ENCODE peak calls at places on chromosomes 3 and 15, in five cellular contexts. One of them, this sample, is unnamed.

GRCh38 chr3:59131016-59131771 is 81.4 kb upstream of the CFAP20DC start:
- DNase-seq in CD8-positive, alpha-beta memory T cell: no peak
- DNase-seq in CD8-positive, alpha-beta T cell: no peak
- DNase-seq in tibial artery: no peak
- DNase-seq in hypothalamus: no peak
- DNase-seq in this sample: no peak

GRCh38 chr3:195802261-195802701 is 9.4 kb downstream of the MUC4 start:
- DNase-seq in CD8-positive, alpha-beta memory T cell: no peak
- DNase-seq in CD8-positive, alpha-beta T cell: no peak
- DNase-seq in tibial artery: no peak
- DNase-seq in hypothalamus: no peak
- DNase-seq in this sample: no peak

GRCh38 chr3:183551930-183552329 is 3.6 kb downstream of the KLHL6 start:
- DNase-seq in CD8-positive, alpha-beta memory T cell: no peak
- DNase-seq in CD8-positive, alpha-beta T cell: no peak
- DNase-seq in tibial artery: no peak
- DNase-seq in hypothalamus: no peak
- DNase-seq in this sample: no peak

GRCh38 chr15:64774556-64775523 is 549 bp downstream of the RBPMS2 start:
- DNase-seq in CD8-positive, alpha-beta memory T cell: no peak
- DNase-seq in CD8-positive, alpha-beta T cell: no peak
- DNase-seq in tibial artery: no peak
- DNase-seq in hypothalamus: no peak
- DNase-seq in this sample: no peak

GRCh38 chr3:48301814-48302194 is 31.7 kb downstream of the SPINK8 start:
- DNase-seq in CD8-positive, alpha-beta memory T cell: no peak
- DNase-seq in CD8-positive, alpha-beta T cell: no peak
- DNase-seq in tibial artery: peak; percentile 33
- DNase-seq in hypothalamus: no peak
- DNase-seq in this sample: no peak

GRCh38 chr3:111691293-111691909 is 96.3 kb upstream of the ZBED2 start:
- DNase-seq in CD8-positive, alpha-beta memory T cell: no peak
- DNase-seq in CD8-positive, alpha-beta T cell: no peak
- DNase-seq in tibial artery: no peak
- DNase-seq in hypothalamus: no peak
- DNase-seq in this sample: no peak

GRCh38 chr3:171306631-171307030 is 153.6 kb downstream of the TNIK start:
- DNase-seq in CD8-positive, alpha-beta memory T cell: no peak
- DNase-seq in CD8-positive, alpha-beta T cell: no peak
- DNase-seq in tibial artery: peak; percentile 69
- DNase-seq in hypothalamus: peak; percentile 61
- DNase-seq in this sample: no peak

GRCh38 chr3:141235661-141236171 is 4.1 kb downstream of the PXYLP1 start:
- DNase-seq in CD8-positive, alpha-beta memory T cell: no peak
- DNase-seq in CD8-positive, alpha-beta T cell: no peak
- DNase-seq in tibial artery: no peak
- DNase-seq in hypothalamus: no peak
- DNase-seq in this sample: no peak

GRCh38 chr15:64690578-64691296 is 84.7 kb downstream of the RBPMS2 start:
- DNase-seq in CD8-positive, alpha-beta memory T cell: no peak
- DNase-seq in CD8-positive, alpha-beta T cell: no peak
- DNase-seq in tibial artery: no peak
- DNase-seq in hypothalamus: no peak
- DNase-seq in this sample: no peak

GRCh38 chr3:51888463-51889105 is 13.2 kb upstream of the IQCF5 start:
- DNase-seq in CD8-positive, alpha-beta memory T cell: no peak
- DNase-seq in CD8-positive, alpha-beta T cell: no peak
- DNase-seq in tibial artery: no peak
- DNase-seq in hypothalamus: no peak
- DNase-seq in this sample: no peak

GRCh38 chr3:67109651-67110204 is 111.6 kb downstream of the KBTBD8 start:
- DNase-seq in CD8-positive, alpha-beta memory T cell: no peak
- DNase-seq in CD8-positive, alpha-beta T cell: no peak
- DNase-seq in tibial artery: no peak
- DNase-seq in hypothalamus: peak; percentile 0
- DNase-seq in this sample: peak; percentile 55

GRCh38 chr15:63502137-63502801 is 2.1 kb upstream of the USP3 start:
- DNase-seq in CD8-positive, alpha-beta memory T cell: no peak
- DNase-seq in CD8-positive, alpha-beta T cell: no peak
- DNase-seq in tibial artery: no peak
- DNase-seq in hypothalamus: no peak
- DNase-seq in this sample: no peak

GRCh38 chr3:167872941-167873340 is 137.4 kb downstream of the SERPINI1 start:
- DNase-seq in CD8-positive, alpha-beta memory T cell: no peak
- DNase-seq in CD8-positive, alpha-beta T cell: no peak
- DNase-seq in tibial artery: no peak
- DNase-seq in hypothalamus: no peak
- DNase-seq in this sample: no peak

GRCh38 chr3:67848299-67848698 is 193.9 kb upstream of the SUCLG2 start:
- DNase-seq in CD8-positive, alpha-beta memory T cell: no peak
- DNase-seq in CD8-positive, alpha-beta T cell: no peak
- DNase-seq in tibial artery: no peak
- DNase-seq in hypothalamus: no peak
- DNase-seq in this sample: no peak

GRCh38 chr15:68553994-68554715 is 24.6 kb upstream of the CORO2B start:
- DNase-seq in CD8-positive, alpha-beta memory T cell: peak; percentile 42
- DNase-seq in CD8-positive, alpha-beta T cell: no peak
- DNase-seq in tibial artery: peak; percentile 69
- DNase-seq in hypothalamus: peak; percentile 76
- DNase-seq in this sample: no peak

GRCh38 chr3:98655666-98656065 is 62.3 kb upstream of the CPOX start:
- DNase-seq in CD8-positive, alpha-beta memory T cell: no peak
- DNase-seq in CD8-positive, alpha-beta T cell: no peak
- DNase-seq in tibial artery: no peak
- DNase-seq in hypothalamus: no peak
- DNase-seq in this sample: no peak

GRCh38 chr3:54936561-54936960 is 8.7 kb upstream of the LRTM1 start:
- DNase-seq in CD8-positive, alpha-beta memory T cell: no peak
- DNase-seq in CD8-positive, alpha-beta T cell: no peak
- DNase-seq in tibial artery: no peak
- DNase-seq in hypothalamus: no peak
- DNase-seq in this sample: no peak

GRCh38 chr15:88637841-88638625 is 783 bp upstream of the ISG20 start:
- DNase-seq in CD8-positive, alpha-beta memory T cell: no peak
- DNase-seq in CD8-positive, alpha-beta T cell: no peak
- DNase-seq in tibial artery: no peak
- DNase-seq in hypothalamus: no peak
- DNase-seq in this sample: no peak

GRCh38 chr15:71124937-71125755 is 9.9 kb downstream of the THSD4 start:
- DNase-seq in CD8-positive, alpha-beta memory T cell: no peak
- DNase-seq in CD8-positive, alpha-beta T cell: no peak
- DNase-seq in tibial artery: no peak
- DNase-seq in hypothalamus: no peak
- DNase-seq in this sample: no peak

GRCh38 chr3:30286007-30286669 is 320.3 kb upstream of the TGFBR2 start:
- DNase-seq in CD8-positive, alpha-beta memory T cell: no peak
- DNase-seq in CD8-positive, alpha-beta T cell: no peak
- DNase-seq in tibial artery: peak; percentile 85
- DNase-seq in hypothalamus: peak; percentile 2
- DNase-seq in this sample: no peak

GRCh38 chr3:111547645-111548044 is 5.6 kb downstream of the CD96 start:
- DNase-seq in CD8-positive, alpha-beta memory T cell: no peak
- DNase-seq in CD8-positive, alpha-beta T cell: no peak
- DNase-seq in tibial artery: no peak
- DNase-seq in hypothalamus: no peak
- DNase-seq in this sample: no peak

GRCh38 chr3:109018828-109019227 is 65.1 kb upstream of the GUCA1C start:
- DNase-seq in CD8-positive, alpha-beta memory T cell: no peak
- DNase-seq in CD8-positive, alpha-beta T cell: no peak
- DNase-seq in tibial artery: no peak
- DNase-seq in hypothalamus: no peak
- DNase-seq in this sample: no peak

GRCh38 chr15:29638781-29639180 is 183.5 kb downstream of the TJP1 start:
- DNase-seq in CD8-positive, alpha-beta memory T cell: no peak
- DNase-seq in CD8-positive, alpha-beta T cell: no peak
- DNase-seq in tibial artery: no peak
- DNase-seq in hypothalamus: no peak
- DNase-seq in this sample: no peak

GRCh38 chr15:98548172-98548971 is 100.0 kb upstream of the IGF1R start:
- DNase-seq in CD8-positive, alpha-beta memory T cell: no peak
- DNase-seq in CD8-positive, alpha-beta T cell: no peak
- DNase-seq in tibial artery: peak; percentile 84
- DNase-seq in hypothalamus: peak; percentile 61
- DNase-seq in this sample: peak; percentile 70

GRCh38 chr15:93762051-93762450 is 469.3 kb upstream of the MCTP2 start:
- DNase-seq in CD8-positive, alpha-beta memory T cell: no peak
- DNase-seq in CD8-positive, alpha-beta T cell: no peak
- DNase-seq in tibial artery: no peak
- DNase-seq in hypothalamus: no peak
- DNase-seq in this sample: no peak

GRCh38 chr3:12727481-12727880 is 31.6 kb downstream of the TMEM40 start:
- DNase-seq in CD8-positive, alpha-beta memory T cell: no peak
- DNase-seq in CD8-positive, alpha-beta T cell: no peak
- DNase-seq in tibial artery: no peak
- DNase-seq in hypothalamus: no peak
- DNase-seq in this sample: no peak

GRCh38 chr15:90184119-90184785 is 16.9 kb upstream of the SEMA4B start:
- DNase-seq in CD8-positive, alpha-beta memory T cell: no peak
- DNase-seq in CD8-positive, alpha-beta T cell: no peak
- DNase-seq in tibial artery: peak; percentile 89
- DNase-seq in hypothalamus: peak; percentile 33
- DNase-seq in this sample: no peak

GRCh38 chr3:22585504-22585903 is 617.6 kb upstream of the UBE2E2 start:
- DNase-seq in CD8-positive, alpha-beta memory T cell: no peak
- DNase-seq in CD8-positive, alpha-beta T cell: no peak
- DNase-seq in tibial artery: no peak
- DNase-seq in hypothalamus: no peak
- DNase-seq in this sample: no peak

GRCh38 chr3:13860001-13860400 is 19.9 kb downstream of the WNT7A start:
- DNase-seq in CD8-positive, alpha-beta memory T cell: no peak
- DNase-seq in CD8-positive, alpha-beta T cell: no peak
- DNase-seq in tibial artery: no peak
- DNase-seq in hypothalamus: no peak
- DNase-seq in this sample: no peak

GRCh38 chr3:111709645-111710044 is 114.5 kb upstream of the ZBED2 start:
- DNase-seq in CD8-positive, alpha-beta memory T cell: no peak
- DNase-seq in CD8-positive, alpha-beta T cell: no peak
- DNase-seq in tibial artery: no peak
- DNase-seq in hypothalamus: no peak
- DNase-seq in this sample: no peak

GRCh38 chr15:85407421-85408269 is 27.2 kb downstream of the AKAP13 start:
- DNase-seq in CD8-positive, alpha-beta memory T cell: no peak
- DNase-seq in CD8-positive, alpha-beta T cell: no peak
- DNase-seq in tibial artery: no peak
- DNase-seq in hypothalamus: no peak
- DNase-seq in this sample: no peak

GRCh38 chr3:27696906-27697305 is 25.2 kb downstream of the EOMES start:
- DNase-seq in CD8-positive, alpha-beta memory T cell: no peak
- DNase-seq in CD8-positive, alpha-beta T cell: no peak
- DNase-seq in tibial artery: no peak
- DNase-seq in hypothalamus: no peak
- DNase-seq in this sample: no peak